ENCODE peak calls at places on chromosome 11, in five cellular contexts. K is nephron progenitor cell; Z is CD8-positive, alpha-beta T cell; J is IMR-90; S is K562. C is an unnamed sample.

GRCh38 chr11:70913715-70914231 is 338.6 kb downstream of the SHANK2 start:
- DNase-seq in K (peak), Z (no peak), J (no peak), S (no peak), C (no peak)

GRCh38 chr11:62880803-62881578 is at the start of gene SLC3A2:
- DNase-seq in K (peak), Z (peak), J (peak), S (peak), C (peak)

GRCh38 chr11:15775051-15775541 is 581.2 kb downstream of the SOX6 start:
- DNase-seq in K (no peak), Z (no peak), J (peak), S (no peak), C (peak)

GRCh38 chr11:96228472-96228871 is 114.5 kb downstream of the MAML2 start:
- DNase-seq in K (no peak), Z (no peak), J (peak), S (no peak), C (peak)

GRCh38 chr11:96154802-96155520 is 188.0 kb downstream of the MAML2 start:
- DNase-seq in K (no peak), Z (no peak), J (peak), S (no peak), C (peak)

GRCh38 chr11:16468735-16469446 is 112.5 kb upstream of the SOX6 start:
- DNase-seq in K (no peak), Z (no peak), J (no peak), S (no peak), C (no peak)

GRCh38 chr11:16346975-16347374 is 9.4 kb downstream of the SOX6 start:
- DNase-seq in K (no peak), Z (no peak), J (peak), S (no peak), C (peak)

GRCh38 chr11:104582431-104582830 is 315.8 kb downstream of the CASP12 start:
- DNase-seq in K (no peak), Z (no peak), J (no peak), S (no peak), C (no peak)

GRCh38 chr11:117080370-117080769 is 17.9 kb downstream of the SIK3 start:
- DNase-seq in K (no peak), Z (no peak), J (no peak), S (no peak), C (no peak)

GRCh38 chr11:1830500-1831223 is 4.1 kb upstream of the SYT8 start:
- DNase-seq in K (no peak), Z (no peak), J (no peak), S (no peak), C (no peak)

GRCh38 chr11:125724125-125724524 is 22.0 kb upstream of the PATE1 start:
- DNase-seq in K (no peak), Z (no peak), J (peak), S (no peak), C (peak)

GRCh38 chr11:55967914-55968313 is 1.8 kb downstream of the OR10AG1 start:
- DNase-seq in K (no peak), Z (no peak), J (no peak), S (no peak), C (no peak)

GRCh38 chr11:76623171-76623883 is 47.2 kb downstream of the LRRC32 start:
- DNase-seq in K (no peak), Z (peak), J (peak), S (no peak), C (peak)

GRCh38 chr11:119780264-119780953 is 51.4 kb upstream of the NECTIN1 start:
- DNase-seq in K (no peak), Z (no peak), J (no peak), S (no peak), C (no peak)

GRCh38 chr11:14029971-14030531 is 67.5 kb downstream of the SPON1 start:
- DNase-seq in K (no peak), Z (no peak), J (peak), S (no peak), C (peak)

GRCh38 chr11:873723-874122 is 31.1 kb downstream of the TSPAN4 start:
- DNase-seq in K (no peak), Z (no peak), J (peak), S (no peak), C (peak)

GRCh38 chr11:82858556-82859091 is 41.6 kb downstream of the PRCP start:
- DNase-seq in K (no peak), Z (no peak), J (peak), S (no peak), C (peak)

GRCh38 chr11:46615756-46616155 is 1.3 kb downstream of the HARBI1 start:
- DNase-seq in K (no peak), Z (no peak), J (peak), S (no peak), C (no peak)

GRCh38 chr11:76453248-76453647 is 8.4 kb downstream of the EMSY start:
- DNase-seq in K (no peak), Z (no peak), J (peak), S (no peak), C (no peak)

GRCh38 chr11:10454902-10455631 is at the start of gene AMPD3:
- DNase-seq in K (peak), Z (no peak), J (peak), S (peak), C (peak)

GRCh38 chr11:66639066-66639813 is 737 bp downstream of the RBM4 start:
- DNase-seq in K (no peak), Z (no peak), J (peak), S (no peak), C (peak)

GRCh38 chr11:70176940-70177689 is 26.0 kb upstream of the FADD start:
- DNase-seq in K (peak), Z (peak), J (no peak), S (peak), C (no peak)

GRCh38 chr11:110490886-110491285 is 61.1 kb downstream of the FDX1 start:
- DNase-seq in K (no peak), Z (no peak), J (peak), S (no peak), C (peak)

GRCh38 chr11:61349189-61349751 is 12.4 kb downstream of the CYB561A3 start:
- DNase-seq in K (no peak), Z (no peak), J (no peak), S (no peak), C (no peak)

GRCh38 chr11:61350336-61350735 is 11.3 kb downstream of the CYB561A3 start:
- DNase-seq in K (no peak), Z (no peak), J (no peak), S (no peak), C (no peak)

GRCh38 chr11:61349916-61350315 is 11.8 kb downstream of the CYB561A3 start:
- DNase-seq in K (no peak), Z (no peak), J (no peak), S (no peak), C (no peak)

GRCh38 chr11:61345954-61346814 is 13.2 kb downstream of the TKFC start:
- DNase-seq in K (no peak), Z (no peak), J (no peak), S (no peak), C (no peak)

DNA sequence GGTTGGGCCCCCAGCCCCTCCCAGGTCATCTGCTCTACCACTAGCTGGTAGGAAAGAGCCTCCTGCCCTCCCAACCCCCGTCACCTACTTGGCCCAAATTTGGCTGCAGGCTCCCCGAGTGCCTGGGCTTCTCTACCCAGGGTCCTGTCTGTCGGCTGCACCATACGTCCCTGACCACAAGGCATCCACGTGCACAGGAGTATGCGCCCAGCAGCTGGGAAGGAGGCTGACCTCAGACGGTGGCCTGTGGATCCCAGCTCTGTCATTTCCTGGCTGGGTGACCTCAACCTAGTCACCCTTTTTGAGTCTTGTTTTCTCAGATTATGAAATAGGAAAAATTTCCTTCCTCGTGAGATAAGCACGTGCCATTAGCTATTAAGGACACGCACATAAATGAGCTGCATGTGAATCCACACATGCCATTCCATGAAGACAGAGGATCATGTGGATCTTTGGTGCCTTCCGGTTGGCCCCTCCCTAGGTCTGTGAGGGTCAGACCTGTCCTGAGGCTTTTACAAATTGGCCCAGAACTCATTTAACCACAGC is 13.7 kb downstream of the CYB561A3 start:
- DNase-seq in K (no peak), Z (no peak), J (no peak), S (no peak), C (peak)
- TF ChIP-seq CTCF in K (no peak), Z (no peak), J (no peak), S (no peak), C (no peak)

DNA sequence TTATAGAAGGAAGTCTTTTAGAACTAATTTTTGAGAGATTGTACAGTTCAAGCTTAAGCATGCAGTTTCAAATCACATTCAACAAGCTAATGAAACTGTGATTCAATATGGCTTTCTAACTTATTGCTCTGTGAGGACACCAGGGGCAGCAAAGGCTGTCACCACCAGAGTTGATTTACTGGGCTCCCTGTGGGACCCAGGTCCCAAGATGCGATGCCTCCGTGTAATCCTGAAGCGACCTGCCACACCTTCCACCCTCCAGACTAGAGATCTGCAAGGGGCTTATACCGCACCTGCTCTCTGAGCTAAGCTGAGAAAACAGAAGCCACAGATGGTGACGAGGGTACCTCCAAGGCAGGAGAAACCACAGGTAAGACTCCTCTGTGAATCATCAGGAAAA is 918 bp upstream of the OR51Q1 start:
- DNase-seq in K (peak), Z (no peak), J (no peak), S (no peak), C (no peak)
- TF ChIP-seq CTCF in K (no peak), Z (no peak), J (no peak), S (no peak), C (no peak)

DNA sequence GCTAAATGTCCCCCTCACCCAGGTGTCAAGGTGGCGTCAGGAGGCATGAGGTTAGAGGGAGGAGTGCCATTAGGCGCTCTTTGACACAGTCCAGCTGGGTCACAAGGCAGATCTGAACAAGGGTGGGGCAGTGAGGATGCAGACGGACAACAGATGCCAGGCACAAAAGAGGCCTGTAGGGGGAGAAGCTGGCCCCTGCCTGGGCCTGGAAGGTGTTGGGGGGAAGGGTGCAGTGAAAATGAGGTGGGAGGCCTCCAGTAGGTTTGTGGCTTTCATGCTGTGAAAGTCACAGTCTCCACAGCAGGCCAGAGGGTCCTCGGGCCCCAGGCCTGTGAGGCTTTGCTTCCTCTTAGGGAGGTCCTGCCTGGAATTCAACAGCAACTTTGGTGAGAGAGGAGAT is 85.0 kb upstream of the PLET1 start:
- DNase-seq in K (no peak), Z (no peak), J (no peak), S (peak), C (no peak)
- TF ChIP-seq CTCF in K (peak), Z (no peak), J (no peak), S (peak), C (no peak)

GRCh38 chr11:122910775-122911174 is 28.2 kb downstream of the JHY start:
- DNase-seq in K (no peak), Z (no peak), J (peak), S (no peak), C (peak)
- TF ChIP-seq CTCF in K (peak), Z (no peak), J (peak), S (no peak), C (peak)

C was measured in fibroblast of pulmonary artery.